ENCODE peak calls at places on chromosome 21, in seven cellular contexts. J is anterior cingulate cortex, U is GM12891, K is MV-4-11, E is HFF-Myc, I is LoVo, N is prostate gland. X is an unnamed sample.

GRCh38 chr21:33947451-33948095 is 32.0 kb upstream of the ATP5PO start:
- DNase-seq in E (peak), J (no peak), U (no peak), I (peak), K (peak), N (peak), X (peak)

GRCh38 chr21:32248616-32249550 is 30.0 kb downstream of the MIS18A start:
- DNase-seq in U (no peak), J (no peak), E (peak), K (no peak), N (no peak), I (no peak), X (no peak)

GRCh38 chr21:41490330-41490729 is 17.6 kb downstream of the TMPRSS2 start:
- DNase-seq in E (no peak), K (no peak), U (no peak), J (no peak), I (no peak), N (no peak), X (no peak)

GRCh38 chr21:41241341-41241740 is 73.4 kb downstream of the BACE2 start:
- DNase-seq in I (no peak), E (no peak), N (no peak), J (no peak), U (no peak), K (no peak), X (no peak)

GRCh38 chr21:44051462-44051941 is 39.4 kb downstream of the TRAPPC10 start:
- DNase-seq in E (no peak), K (no peak), I (no peak), U (no peak), J (no peak), N (no peak), X (no peak)

GRCh38 chr21:15250384-15250783 is 185.6 kb upstream of the NRIP1 start:
- DNase-seq in U (no peak), I (no peak), N (no peak), K (no peak), J (no peak), E (no peak), X (no peak)

GRCh38 chr21:14878971-14879370 is 185.8 kb downstream of the NRIP1 start:
- DNase-seq in K (no peak), E (no peak), N (peak), U (no peak), J (no peak), I (no peak), X (no peak)

GRCh38 chr21:44599264-44600029 is 950 bp upstream of the KRTAP10-7 start:
- DNase-seq in K (no peak), U (no peak), I (no peak), N (no peak), E (no peak), J (no peak), X (peak)

GRCh38 chr21:27423073-27423472 is 456.2 kb upstream of the ADAMTS5 start:
- DNase-seq in K (no peak), U (no peak), N (no peak), I (no peak), E (peak), J (no peak), X (no peak)

GRCh38 chr21:29406385-29406784 is 107.7 kb downstream of the BACH1 start:
- DNase-seq in U (no peak), J (no peak), E (no peak), N (no peak), I (no peak), K (no peak), X (no peak)

GRCh38 chr21:41816583-41817165 is 49.8 kb upstream of the RIPK4 start:
- DNase-seq in K (peak), E (peak), N (peak), I (peak), U (peak), J (no peak), X (peak)

GRCh38 chr21:26140185-26140584 is 30.4 kb downstream of the APP start:
- DNase-seq in E (peak), I (peak), K (peak), J (no peak), N (no peak), U (no peak), X (no peak)

GRCh38 chr21:42820513-42821465 is 58.5 kb downstream of the WDR4 start:
- DNase-seq in E (no peak), K (no peak), U (no peak), J (no peak), I (no peak), N (no peak), X (no peak)

GRCh38 chr21:41477641-41478318 is 30.2 kb downstream of the TMPRSS2 start:
- DNase-seq in I (no peak), E (no peak), J (no peak), U (no peak), N (no peak), K (peak), X (peak)

GRCh38 chr21:15839601-15840000 is 109.8 kb downstream of the USP25 start:
- DNase-seq in U (no peak), E (no peak), N (no peak), K (no peak), I (no peak), J (no peak), X (no peak)

GRCh38 chr21:16800536-16800935 is 712.3 kb upstream of the CXADR start:
- DNase-seq in N (no peak), J (no peak), I (no peak), K (no peak), E (no peak), U (no peak), X (no peak)

GRCh38 chr21:14259669-14260458 is 43.9 kb downstream of the RBM11 start:
- DNase-seq in I (peak), N (no peak), J (no peak), E (peak), K (peak), U (no peak), X (no peak)

GRCh38 chr21:15524855-15525254 is 204.9 kb upstream of the USP25 start:
- DNase-seq in J (no peak), N (no peak), K (no peak), I (no peak), E (no peak), U (no peak), X (no peak)

GRCh38 chr21:33286600-33287456 is 20.7 kb downstream of the IL10RB start:
- DNase-seq in N (peak), K (peak), I (peak), J (no peak), E (peak), U (no peak), X (no peak)

GRCh38 chr21:42424848-42425602 is 21.3 kb downstream of the UBASH3A start:
- DNase-seq in N (no peak), I (no peak), U (no peak), J (no peak), E (no peak), K (peak), X (no peak)

GRCh38 chr21:25658427-25658980 is 19.4 kb downstream of the JAM2 start:
- DNase-seq in K (no peak), E (no peak), U (no peak), N (no peak), I (no peak), J (no peak), X (no peak)

GRCh38 chr21:16460936-16461335 is 731.2 kb downstream of the USP25 start:
- DNase-seq in I (no peak), N (no peak), K (no peak), U (no peak), E (no peak), J (no peak), X (peak)

GRCh38 chr21:32956257-32956656 is 69.5 kb upstream of the OLIG2 start:
- DNase-seq in I (no peak), N (no peak), K (no peak), E (no peak), J (no peak), U (no peak), X (peak)

GRCh38 chr21:34536820-34537219 is 24.8 kb upstream of the KCNE1 start:
- DNase-seq in J (no peak), E (no peak), N (no peak), K (no peak), I (no peak), U (no peak), X (no peak)

GRCh38 chr21:15355066-15355465 is 290.3 kb upstream of the NRIP1 start:
- DNase-seq in E (no peak), U (no peak), I (no peak), N (no peak), J (no peak), K (no peak), X (no peak)

X was measured in H9.